ENCODE peak calls at places on chromosomes 6 and 20, in nine cellular contexts. One of them, this sample, is unnamed.

GRCh38 chr6:49151957-49152356 is 311.1 kb downstream of the MMUT start:
- DNase-seq in CD8-positive, alpha-beta T cell: no peak
- DNase-seq in activated CD4-positive, alpha-beta T cell treated with anti-CD3 and anti-CD28 coated beads, Interleukin-2, amount 50 U/mL, for 24 hours: no peak
- DNase-seq in mucosa of gallbladder: no peak
- DNase-seq in fibroblast of lung: peak
- DNase-seq in T1000: no peak
- DNase-seq in WTC11: no peak
- DNase-seq in EH: no peak
- DNase-seq in fibroblast of the conjunctiva: no peak
- DNase-seq in this sample: no peak

GRCh38 chr20:47334022-47334551 is 22.4 kb downstream of the ZMYND8 start:
- DNase-seq in activated CD4-positive, alpha-beta T cell treated with anti-CD3 and anti-CD28 coated beads, Interleukin-2, amount 50 U/mL, for 24 hours: no peak
- DNase-seq in WTC11: no peak
- DNase-seq in fibroblast of lung: peak
- DNase-seq in mucosa of gallbladder: peak
- DNase-seq in CD8-positive, alpha-beta T cell: no peak
- DNase-seq in fibroblast of the conjunctiva: peak
- DNase-seq in T1000: peak
- DNase-seq in EH: peak
- DNase-seq in this sample: no peak

GRCh38 chr20:53530440-53530839 is 63.2 kb downstream of the ZNF217 start:
- DNase-seq in mucosa of gallbladder: no peak
- DNase-seq in CD8-positive, alpha-beta T cell: no peak
- DNase-seq in WTC11: no peak
- DNase-seq in activated CD4-positive, alpha-beta T cell treated with anti-CD3 and anti-CD28 coated beads, Interleukin-2, amount 50 U/mL, for 24 hours: no peak
- DNase-seq in EH: no peak
- DNase-seq in T1000: no peak
- DNase-seq in fibroblast of the conjunctiva: no peak
- DNase-seq in fibroblast of lung: no peak
- DNase-seq in this sample: no peak

GRCh38 chr6:129598244-129599187 is 111.5 kb downstream of the ARHGAP18 start:
- DNase-seq in T1000: no peak
- DNase-seq in EH: peak
- DNase-seq in CD8-positive, alpha-beta T cell: no peak
- DNase-seq in fibroblast of the conjunctiva: peak
- DNase-seq in activated CD4-positive, alpha-beta T cell treated with anti-CD3 and anti-CD28 coated beads, Interleukin-2, amount 50 U/mL, for 24 hours: peak
- DNase-seq in mucosa of gallbladder: peak
- DNase-seq in fibroblast of lung: peak
- DNase-seq in WTC11: no peak
- DNase-seq in this sample: no peak

GRCh38 chr6:46262928-46263708 is 92.3 kb upstream of the ENPP5 start:
- DNase-seq in CD8-positive, alpha-beta T cell: no peak
- DNase-seq in fibroblast of lung: peak
- DNase-seq in activated CD4-positive, alpha-beta T cell treated with anti-CD3 and anti-CD28 coated beads, Interleukin-2, amount 50 U/mL, for 24 hours: no peak
- DNase-seq in WTC11: no peak
- DNase-seq in EH: no peak
- DNase-seq in fibroblast of the conjunctiva: no peak
- DNase-seq in mucosa of gallbladder: no peak
- DNase-seq in T1000: no peak
- DNase-seq in this sample: no peak

GRCh38 chr6:29653452-29654038 is 3.3 kb upstream of the MOG start:
- DNase-seq in activated CD4-positive, alpha-beta T cell treated with anti-CD3 and anti-CD28 coated beads, Interleukin-2, amount 50 U/mL, for 24 hours: peak
- DNase-seq in EH: peak
- DNase-seq in fibroblast of lung: peak
- DNase-seq in CD8-positive, alpha-beta T cell: no peak
- DNase-seq in T1000: peak
- DNase-seq in fibroblast of the conjunctiva: peak
- DNase-seq in WTC11: no peak
- DNase-seq in mucosa of gallbladder: peak
- DNase-seq in this sample: peak

GRCh38 chr6:95354551-95354950 is 222.8 kb upstream of the MANEA start:
- DNase-seq in fibroblast of lung: no peak
- DNase-seq in EH: no peak
- DNase-seq in CD8-positive, alpha-beta T cell: no peak
- DNase-seq in mucosa of gallbladder: no peak
- DNase-seq in fibroblast of the conjunctiva: no peak
- DNase-seq in activated CD4-positive, alpha-beta T cell treated with anti-CD3 and anti-CD28 coated beads, Interleukin-2, amount 50 U/mL, for 24 hours: no peak
- DNase-seq in WTC11: no peak
- DNase-seq in T1000: no peak
- DNase-seq in this sample: no peak

GRCh38 chr6:169287675-169288074 is 34.0 kb upstream of the THBS2 start:
- DNase-seq in fibroblast of lung: no peak
- DNase-seq in fibroblast of the conjunctiva: no peak
- DNase-seq in T1000: no peak
- DNase-seq in EH: no peak
- DNase-seq in mucosa of gallbladder: no peak
- DNase-seq in CD8-positive, alpha-beta T cell: no peak
- DNase-seq in activated CD4-positive, alpha-beta T cell treated with anti-CD3 and anti-CD28 coated beads, Interleukin-2, amount 50 U/mL, for 24 hours: no peak
- DNase-seq in WTC11: no peak
- DNase-seq in this sample: no peak

GRCh38 chr20:41428285-41428684 is 61.7 kb upstream of the EMILIN3 start:
- DNase-seq in fibroblast of the conjunctiva: peak
- DNase-seq in fibroblast of lung: peak
- DNase-seq in T1000: no peak
- DNase-seq in WTC11: no peak
- DNase-seq in mucosa of gallbladder: no peak
- DNase-seq in activated CD4-positive, alpha-beta T cell treated with anti-CD3 and anti-CD28 coated beads, Interleukin-2, amount 50 U/mL, for 24 hours: peak
- DNase-seq in EH: peak
- DNase-seq in CD8-positive, alpha-beta T cell: no peak
- DNase-seq in this sample: no peak

GRCh38 chr6:106477158-106477557 is 116.6 kb downstream of the CRYBG1 start:
- DNase-seq in EH: no peak
- DNase-seq in CD8-positive, alpha-beta T cell: no peak
- DNase-seq in activated CD4-positive, alpha-beta T cell treated with anti-CD3 and anti-CD28 coated beads, Interleukin-2, amount 50 U/mL, for 24 hours: no peak
- DNase-seq in WTC11: no peak
- DNase-seq in fibroblast of lung: no peak
- DNase-seq in T1000: no peak
- DNase-seq in fibroblast of the conjunctiva: no peak
- DNase-seq in mucosa of gallbladder: no peak
- DNase-seq in this sample: no peak

GRCh38 chr6:148700713-148701392 is 46.0 kb upstream of the UST start:
- DNase-seq in CD8-positive, alpha-beta T cell: no peak
- DNase-seq in fibroblast of the conjunctiva: no peak
- DNase-seq in T1000: no peak
- DNase-seq in EH: peak
- DNase-seq in WTC11: no peak
- DNase-seq in mucosa of gallbladder: no peak
- DNase-seq in fibroblast of lung: peak
- DNase-seq in activated CD4-positive, alpha-beta T cell treated with anti-CD3 and anti-CD28 coated beads, Interleukin-2, amount 50 U/mL, for 24 hours: no peak
- DNase-seq in this sample: no peak

GRCh38 chr6:72952808-72953630 is 272.3 kb downstream of the KHDC1L start:
- DNase-seq in WTC11: no peak
- DNase-seq in fibroblast of lung: peak
- DNase-seq in T1000: no peak
- DNase-seq in CD8-positive, alpha-beta T cell: no peak
- DNase-seq in activated CD4-positive, alpha-beta T cell treated with anti-CD3 and anti-CD28 coated beads, Interleukin-2, amount 50 U/mL, for 24 hours: no peak
- DNase-seq in EH: peak
- DNase-seq in mucosa of gallbladder: no peak
- DNase-seq in fibroblast of the conjunctiva: no peak
- DNase-seq in this sample: no peak

GRCh38 chr6:26105842-26106241 is 18.6 kb downstream of the HFE start:
- DNase-seq in mucosa of gallbladder: no peak
- DNase-seq in EH: peak
- DNase-seq in WTC11: no peak
- DNase-seq in CD8-positive, alpha-beta T cell: no peak
- DNase-seq in fibroblast of the conjunctiva: no peak
- DNase-seq in T1000: no peak
- DNase-seq in fibroblast of lung: no peak
- DNase-seq in activated CD4-positive, alpha-beta T cell treated with anti-CD3 and anti-CD28 coated beads, Interleukin-2, amount 50 U/mL, for 24 hours: no peak
- DNase-seq in this sample: no peak

GRCh38 chr6:136963259-136963658 is 41.2 kb downstream of the SLC35D3 start:
- DNase-seq in WTC11: no peak
- DNase-seq in activated CD4-positive, alpha-beta T cell treated with anti-CD3 and anti-CD28 coated beads, Interleukin-2, amount 50 U/mL, for 24 hours: no peak
- DNase-seq in CD8-positive, alpha-beta T cell: no peak
- DNase-seq in EH: no peak
- DNase-seq in mucosa of gallbladder: no peak
- DNase-seq in T1000: no peak
- DNase-seq in fibroblast of lung: no peak
- DNase-seq in fibroblast of the conjunctiva: no peak
- DNase-seq in this sample: no peak

GRCh38 chr20:37680420-37680819 is 13.4 kb upstream of the CTNNBL1 start:
- DNase-seq in EH: peak
- DNase-seq in WTC11: no peak
- DNase-seq in CD8-positive, alpha-beta T cell: no peak
- DNase-seq in T1000: no peak
- DNase-seq in activated CD4-positive, alpha-beta T cell treated with anti-CD3 and anti-CD28 coated beads, Interleukin-2, amount 50 U/mL, for 24 hours: no peak
- DNase-seq in fibroblast of the conjunctiva: no peak
- DNase-seq in mucosa of gallbladder: no peak
- DNase-seq in fibroblast of lung: peak
- DNase-seq in this sample: no peak

GRCh38 chr6:26412225-26412624 is 10.2 kb downstream of the BTN3A1 start:
- DNase-seq in mucosa of gallbladder: no peak
- DNase-seq in fibroblast of lung: no peak
- DNase-seq in WTC11: no peak
- DNase-seq in fibroblast of the conjunctiva: no peak
- DNase-seq in T1000: no peak
- DNase-seq in activated CD4-positive, alpha-beta T cell treated with anti-CD3 and anti-CD28 coated beads, Interleukin-2, amount 50 U/mL, for 24 hours: no peak
- DNase-seq in EH: peak
- DNase-seq in CD8-positive, alpha-beta T cell: no peak
- DNase-seq in this sample: no peak

GRCh38 chr6:40789143-40789764 is 202.1 kb upstream of the LRFN2 start:
- DNase-seq in T1000: no peak
- DNase-seq in EH: no peak
- DNase-seq in fibroblast of the conjunctiva: no peak
- DNase-seq in activated CD4-positive, alpha-beta T cell treated with anti-CD3 and anti-CD28 coated beads, Interleukin-2, amount 50 U/mL, for 24 hours: peak
- DNase-seq in WTC11: no peak
- DNase-seq in fibroblast of lung: no peak
- DNase-seq in mucosa of gallbladder: no peak
- DNase-seq in CD8-positive, alpha-beta T cell: no peak
- DNase-seq in this sample: peak

GRCh38 chr20:48656661-48657211 is 171.1 kb downstream of the PREX1 start:
- DNase-seq in CD8-positive, alpha-beta T cell: no peak
- DNase-seq in WTC11: peak
- DNase-seq in mucosa of gallbladder: no peak
- DNase-seq in EH: no peak
- DNase-seq in fibroblast of lung: no peak
- DNase-seq in activated CD4-positive, alpha-beta T cell treated with anti-CD3 and anti-CD28 coated beads, Interleukin-2, amount 50 U/mL, for 24 hours: no peak
- DNase-seq in T1000: no peak
- DNase-seq in fibroblast of the conjunctiva: no peak
- DNase-seq in this sample: no peak

GRCh38 chr20:1272368-1273155 is 6.5 kb downstream of the SNPH start:
- DNase-seq in WTC11: no peak
- DNase-seq in EH: no peak
- DNase-seq in fibroblast of lung: no peak
- DNase-seq in fibroblast of the conjunctiva: no peak
- DNase-seq in mucosa of gallbladder: no peak
- DNase-seq in CD8-positive, alpha-beta T cell: no peak
- DNase-seq in activated CD4-positive, alpha-beta T cell treated with anti-CD3 and anti-CD28 coated beads, Interleukin-2, amount 50 U/mL, for 24 hours: no peak
- DNase-seq in T1000: no peak
- DNase-seq in this sample: no peak

GRCh38 chr6:37366910-37367309 is 13.1 kb downstream of the RNF8 start:
- DNase-seq in fibroblast of lung: no peak
- DNase-seq in mucosa of gallbladder: no peak
- DNase-seq in EH: no peak
- DNase-seq in fibroblast of the conjunctiva: no peak
- DNase-seq in activated CD4-positive, alpha-beta T cell treated with anti-CD3 and anti-CD28 coated beads, Interleukin-2, amount 50 U/mL, for 24 hours: no peak
- DNase-seq in T1000: no peak
- DNase-seq in WTC11: no peak
- DNase-seq in CD8-positive, alpha-beta T cell: no peak
- DNase-seq in this sample: no peak

GRCh38 chr6:126176266-126176665 is 163.6 kb upstream of the CENPW start:
- DNase-seq in fibroblast of lung: peak
- DNase-seq in fibroblast of the conjunctiva: no peak
- DNase-seq in mucosa of gallbladder: no peak
- DNase-seq in CD8-positive, alpha-beta T cell: no peak
- DNase-seq in EH: no peak
- DNase-seq in activated CD4-positive, alpha-beta T cell treated with anti-CD3 and anti-CD28 coated beads, Interleukin-2, amount 50 U/mL, for 24 hours: no peak
- DNase-seq in T1000: no peak
- DNase-seq in WTC11: no peak
- DNase-seq in this sample: peak

GRCh38 chr6:44650947-44651346 is 263.4 kb downstream of the CDC5L start:
- DNase-seq in T1000: peak
- DNase-seq in CD8-positive, alpha-beta T cell: no peak
- DNase-seq in fibroblast of lung: no peak
- DNase-seq in activated CD4-positive, alpha-beta T cell treated with anti-CD3 and anti-CD28 coated beads, Interleukin-2, amount 50 U/mL, for 24 hours: no peak
- DNase-seq in EH: peak
- DNase-seq in fibroblast of the conjunctiva: no peak
- DNase-seq in mucosa of gallbladder: no peak
- DNase-seq in WTC11: no peak
- DNase-seq in this sample: no peak

GRCh38 chr6:115932481-115932880 is 128.2 kb downstream of the FRK start:
- DNase-seq in EH: peak
- DNase-seq in WTC11: no peak
- DNase-seq in T1000: no peak
- DNase-seq in fibroblast of lung: peak
- DNase-seq in mucosa of gallbladder: no peak
- DNase-seq in activated CD4-positive, alpha-beta T cell treated with anti-CD3 and anti-CD28 coated beads, Interleukin-2, amount 50 U/mL, for 24 hours: no peak
- DNase-seq in fibroblast of the conjunctiva: peak
- DNase-seq in CD8-positive, alpha-beta T cell: no peak
- DNase-seq in this sample: no peak

GRCh38 chr6:31664790-31665500 is at the start of gene GPANK1:
- DNase-seq in mucosa of gallbladder: peak
- DNase-seq in T1000: peak
- DNase-seq in WTC11: peak
- DNase-seq in EH: peak
- DNase-seq in fibroblast of the conjunctiva: peak
- DNase-seq in fibroblast of lung: peak
- DNase-seq in CD8-positive, alpha-beta T cell: peak
- DNase-seq in activated CD4-positive, alpha-beta T cell treated with anti-CD3 and anti-CD28 coated beads, Interleukin-2, amount 50 U/mL, for 24 hours: peak
- DNase-seq in this sample: peak

GRCh38 chr20:53216856-53217576 is 244.9 kb downstream of the TSHZ2 start:
- DNase-seq in T1000: no peak
- DNase-seq in CD8-positive, alpha-beta T cell: peak
- DNase-seq in fibroblast of lung: peak
- DNase-seq in WTC11: peak
- DNase-seq in EH: peak
- DNase-seq in fibroblast of the conjunctiva: no peak
- DNase-seq in mucosa of gallbladder: peak
- DNase-seq in activated CD4-positive, alpha-beta T cell treated with anti-CD3 and anti-CD28 coated beads, Interleukin-2, amount 50 U/mL, for 24 hours: peak
- DNase-seq in this sample: peak

GRCh38 chr6:111552241-111552744 is 53.4 kb downstream of the TRAF3IP2 start:
- DNase-seq in T1000: peak
- DNase-seq in WTC11: peak
- DNase-seq in fibroblast of lung: peak
- DNase-seq in activated CD4-positive, alpha-beta T cell treated with anti-CD3 and anti-CD28 coated beads, Interleukin-2, amount 50 U/mL, for 24 hours: no peak
- DNase-seq in CD8-positive, alpha-beta T cell: no peak
- DNase-seq in EH: peak
- DNase-seq in mucosa of gallbladder: peak
- DNase-seq in fibroblast of the conjunctiva: peak
- DNase-seq in this sample: peak

GRCh38 chr20:32009564-32009963 is 674 bp upstream of the CCM2L start:
- DNase-seq in mucosa of gallbladder: no peak
- DNase-seq in EH: no peak
- DNase-seq in WTC11: no peak
- DNase-seq in T1000: no peak
- DNase-seq in activated CD4-positive, alpha-beta T cell treated with anti-CD3 and anti-CD28 coated beads, Interleukin-2, amount 50 U/mL, for 24 hours: no peak
- DNase-seq in fibroblast of the conjunctiva: no peak
- DNase-seq in CD8-positive, alpha-beta T cell: no peak
- DNase-seq in fibroblast of lung: no peak
- DNase-seq in this sample: no peak

GRCh38 chr6:13586936-13587542 is 12.6 kb downstream of the SIRT5 start:
- DNase-seq in fibroblast of lung: no peak
- DNase-seq in mucosa of gallbladder: no peak
- DNase-seq in T1000: no peak
- DNase-seq in activated CD4-positive, alpha-beta T cell treated with anti-CD3 and anti-CD28 coated beads, Interleukin-2, amount 50 U/mL, for 24 hours: no peak
- DNase-seq in WTC11: no peak
- DNase-seq in fibroblast of the conjunctiva: no peak
- DNase-seq in EH: peak
- DNase-seq in CD8-positive, alpha-beta T cell: no peak
- DNase-seq in this sample: no peak

GRCh38 chr6:133646021-133646682 is 242.8 kb upstream of the TCF21 start:
- DNase-seq in fibroblast of lung: peak
- DNase-seq in activated CD4-positive, alpha-beta T cell treated with anti-CD3 and anti-CD28 coated beads, Interleukin-2, amount 50 U/mL, for 24 hours: no peak
- DNase-seq in T1000: peak
- DNase-seq in mucosa of gallbladder: no peak
- DNase-seq in CD8-positive, alpha-beta T cell: no peak
- DNase-seq in fibroblast of the conjunctiva: no peak
- DNase-seq in WTC11: no peak
- DNase-seq in EH: peak
- DNase-seq in this sample: no peak

GRCh38 chr20:3240776-3241363 is 1.9 kb upstream of the SLC4A11 start:
- DNase-seq in activated CD4-positive, alpha-beta T cell treated with anti-CD3 and anti-CD28 coated beads, Interleukin-2, amount 50 U/mL, for 24 hours: no peak
- DNase-seq in WTC11: no peak
- DNase-seq in CD8-positive, alpha-beta T cell: no peak
- DNase-seq in EH: no peak
- DNase-seq in fibroblast of lung: no peak
- DNase-seq in fibroblast of the conjunctiva: no peak
- DNase-seq in T1000: no peak
- DNase-seq in mucosa of gallbladder: no peak
- DNase-seq in this sample: no peak

GRCh38 chr20:43916875-43917371 is 2.3 kb downstream of the TOX2 start:
- DNase-seq in WTC11: no peak
- DNase-seq in activated CD4-positive, alpha-beta T cell treated with anti-CD3 and anti-CD28 coated beads, Interleukin-2, amount 50 U/mL, for 24 hours: no peak
- DNase-seq in fibroblast of lung: peak
- DNase-seq in EH: peak
- DNase-seq in T1000: peak
- DNase-seq in CD8-positive, alpha-beta T cell: no peak
- DNase-seq in fibroblast of the conjunctiva: no peak
- DNase-seq in mucosa of gallbladder: no peak
- DNase-seq in this sample: no peak

This sample was measured in WERI-Rb-1.